ENCODE peak calls at places on chromosomes 6 and 20, in six cellular contexts. Z, M, V, Y, U and J are unnamed samples.

GRCh38 chr6:108661430-108661829 is 100.7 kb downstream of the FOXO3 start:
- DNase-seq in Z (peak), M (peak), V (peak), Y (peak), U (peak), J (no peak)

GRCh38 chr6:30915591-30915946 is 1.5 kb downstream of the VARS2 start:
- DNase-seq in Z (peak), M (peak), V (peak), Y (peak), U (peak), J (no peak)

GRCh38 chr20:35120012-35120701 is 27.0 kb downstream of the EDEM2 start:
- DNase-seq in Z (no peak), M (no peak), V (peak), Y (no peak), U (no peak), J (no peak)

GRCh38 chr6:159094444-159095252 is 49.9 kb upstream of the TAGAP start:
- DNase-seq in Z (no peak), M (no peak), V (no peak), Y (no peak), U (no peak), J (no peak)

GRCh38 chr6:106739387-106739786 is 110.0 kb downstream of the QRSL1 start:
- DNase-seq in Z (peak), M (no peak), V (no peak), Y (no peak), U (peak), J (no peak)

GRCh38 chr20:20362774-20363435 is 5.0 kb upstream of the INSM1 start:
- DNase-seq in Z (no peak), M (no peak), V (no peak), Y (no peak), U (no peak), J (no peak)

GRCh38 chr6:143271024-143271423 is 179.5 kb downstream of the ADAT2 start:
- DNase-seq in Z (peak), M (peak), V (peak), Y (peak), U (peak), J (peak)

GRCh38 chr6:25311251-25311910 is 32.2 kb downstream of the CARMIL1 start:
- DNase-seq in Z (peak), M (no peak), V (no peak), Y (peak), U (peak), J (peak)

GRCh38 chr6:97422171-97422570 is 139.2 kb upstream of the MMS22L start:
- DNase-seq in Z (no peak), M (no peak), V (no peak), Y (no peak), U (no peak), J (no peak)

GRCh38 chr6:71724456-71725180 is 161.7 kb upstream of the RIMS1 start:
- DNase-seq in Z (no peak), M (no peak), V (no peak), Y (no peak), U (no peak), J (no peak)

GRCh38 chr6:32954983-32955802 is 2.3 kb upstream of the HLA-DMA start:
- DNase-seq in Z (no peak), M (no peak), V (peak), Y (no peak), U (no peak), J (peak)

GRCh38 chr20:4488407-4489339 is 233.0 kb upstream of the PRND start:
- DNase-seq in Z (peak), M (no peak), V (peak), Y (peak), U (peak), J (no peak)

GRCh38 chr6:131966443-131966842 is 15.3 kb upstream of the CCN2 start:
- DNase-seq in Z (no peak), M (no peak), V (peak), Y (no peak), U (no peak), J (no peak)

GRCh38 chr6:148064406-148065134 is 278.1 kb upstream of the SASH1 start:
- DNase-seq in Z (no peak), M (no peak), V (no peak), Y (peak), U (no peak), J (no peak)

GRCh38 chr6:56079761-56080540 is 167.4 kb downstream of the COL21A1 start:
- DNase-seq in Z (no peak), M (no peak), V (peak), Y (no peak), U (no peak), J (no peak)

GRCh38 chr20:641516-641913 is 11.5 kb downstream of the SRXN1 start:
- DNase-seq in Z (peak), M (no peak), V (no peak), Y (peak), U (no peak), J (no peak)

GRCh38 chr20:25527949-25528348 is 57.4 kb downstream of the NINL start:
- DNase-seq in Z (no peak), M (no peak), V (no peak), Y (no peak), U (no peak), J (no peak)

GRCh38 chr6:47407295-47408281 is 70.0 kb upstream of the CD2AP start:
- DNase-seq in Z (no peak), M (no peak), V (peak), Y (no peak), U (no peak), J (no peak)

GRCh38 chr20:48776306-48776705 is 51.5 kb downstream of the PREX1 start:
- DNase-seq in Z (no peak), M (peak), V (peak), Y (peak), U (no peak), J (no peak)

GRCh38 chr6:129678463-129678862 is 31.5 kb downstream of the ARHGAP18 start:
- DNase-seq in Z (no peak), M (no peak), V (no peak), Y (no peak), U (no peak), J (no peak)

GRCh38 chr6:109531446-109531845 is 48.4 kb upstream of the ZBTB24 start:
- DNase-seq in Z (no peak), M (no peak), V (no peak), Y (no peak), U (no peak), J (no peak)